ENCODE peak calls at places on chromosomes 1 and 21, in six cellular contexts. E is tibial nerve, V is A549, N is psoas muscle, R is pancreas, Y is left lung. D is an unnamed sample.

GRCh38 chr1:117592155-117592554 is 13.7 kb upstream of the TENT5C start:
- DNase-seq in Y (no peak), V (no peak), E (no peak), R (no peak), N (no peak), D (no peak)

GRCh38 chr1:34500451-34500850 is 254.4 kb upstream of the GJB5 start:
- DNase-seq in Y (no peak), N (no peak), E (no peak), V (no peak), R (peak), D (peak)

GRCh38 chr1:116382857-116383256 is 9.8 kb downstream of the ATP1A1 start:
- DNase-seq in E (no peak), V (no peak), Y (no peak), N (no peak), R (no peak), D (no peak)

GRCh38 chr1:10704383-10704882 is 92.0 kb downstream of the CASZ1 start:
- DNase-seq in V (no peak), R (no peak), E (no peak), Y (no peak), N (no peak), D (peak)

GRCh38 chr1:119651133-119651532 is 3.1 kb upstream of the ZNF697 start:
- DNase-seq in Y (no peak), V (no peak), R (no peak), N (no peak), E (no peak), D (no peak)

GRCh38 chr1:93905734-93906133 is 3.5 kb downstream of the GCLM start:
- DNase-seq in E (no peak), Y (no peak), R (no peak), N (no peak), V (no peak), D (no peak)

GRCh38 chr21:34039678-34040382 is 33.5 kb upstream of the MRPS6 start:
- DNase-seq in V (no peak), R (no peak), Y (no peak), E (no peak), N (no peak), D (no peak)

GRCh38 chr1:85024736-85025135 is 23.6 kb downstream of the MCOLN3 start:
- DNase-seq in Y (no peak), V (no peak), R (no peak), N (no peak), E (no peak), D (no peak)

GRCh38 chr1:84298688-84299535 is 2.6 kb upstream of the SAMD13 start:
- DNase-seq in Y (peak), V (peak), E (no peak), N (peak), R (peak), D (peak)

GRCh38 chr1:230303822-230304221 is 122.3 kb downstream of the PGBD5 start:
- DNase-seq in V (no peak), E (no peak), N (no peak), R (no peak), Y (no peak), D (no peak)

DNA sequence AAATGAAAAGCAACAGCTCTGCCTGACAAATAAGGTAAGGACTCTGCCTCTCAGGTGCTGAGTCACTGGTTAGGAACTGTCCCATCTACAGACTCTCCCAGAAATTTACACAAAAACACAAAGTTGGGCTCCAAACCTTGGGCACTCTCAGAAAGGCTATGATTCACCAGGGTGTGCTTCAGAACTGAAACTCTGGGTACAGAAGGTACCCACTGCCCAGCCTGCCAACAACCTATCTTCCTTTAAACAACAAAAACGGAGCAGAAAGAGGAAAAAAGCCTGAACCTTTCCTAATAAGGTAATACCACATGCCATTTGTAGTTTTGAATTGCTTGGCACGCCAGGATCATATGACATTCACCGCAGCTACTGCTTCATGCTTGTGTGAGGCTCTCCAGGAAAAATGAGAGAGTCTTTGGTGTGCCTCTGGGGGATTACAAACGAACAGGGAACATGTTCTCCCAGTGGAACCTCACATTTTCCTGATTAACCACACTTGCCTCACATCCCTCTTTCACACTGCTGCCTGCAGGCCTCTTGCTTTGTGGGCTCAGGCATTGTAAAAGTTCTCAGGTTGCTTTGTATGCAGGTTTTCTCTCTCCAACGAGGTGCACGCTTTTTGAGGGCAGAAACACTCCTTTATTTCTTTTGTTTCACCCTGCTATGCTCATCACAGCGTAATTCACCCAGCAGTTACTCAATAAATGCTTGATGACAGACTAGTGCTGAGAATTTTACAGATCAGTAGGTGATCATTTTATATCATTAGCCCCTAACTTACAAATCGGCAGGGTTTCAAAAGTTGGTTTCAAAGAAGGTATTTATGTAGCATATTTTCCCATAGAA is 65.1 kb downstream of the GADD45A start:
- DNase-seq in E (no peak), R (no peak), Y (no peak), V (peak), N (no peak), D (no peak)
- TF ChIP-seq CTCF in E (no peak), R (no peak), Y (no peak), V (no peak), N (no peak), D (no peak)

GRCh38 chr1:202165267-202165941 is 5.0 kb upstream of the PTPN7 start:
- DNase-seq in E (no peak), Y (no peak), R (no peak), V (no peak), N (no peak), D (no peak)
- TF ChIP-seq CTCF in E (no peak), Y (no peak), R (no peak), V (no peak), N (no peak), D (no peak)

GRCh38 chr1:22612657-22613056 is 23.8 kb upstream of the C1QA start:
- DNase-seq in N (peak), V (no peak), R (no peak), Y (no peak), E (no peak), D (no peak)

GRCh38 chr1:22613951-22614350 is 22.5 kb upstream of the C1QA start:
- DNase-seq in E (no peak), V (no peak), Y (no peak), N (peak), R (no peak), D (no peak)

GRCh38 chr1:22613226-22613918 is 23.1 kb upstream of the C1QA start:
- DNase-seq in N (peak), Y (no peak), R (no peak), E (no peak), V (no peak), D (no peak)

GRCh38 chr1:22609291-22609690 is 27.1 kb upstream of the C1QA start:
- DNase-seq in E (no peak), Y (no peak), R (no peak), N (peak), V (no peak), D (no peak)

GRCh38 chr1:22611530-22611947 is 24.9 kb upstream of the C1QA start:
- DNase-seq in N (peak), V (peak), R (no peak), E (no peak), Y (peak), D (peak)
- TF ChIP-seq CTCF in N (no peak), V (no peak), R (no peak), E (no peak), Y (no peak), D (no peak)

GRCh38 chr1:225413708-225414375 is 14.0 kb downstream of the LBR start:
- DNase-seq in Y (no peak), V (no peak), E (no peak), R (no peak), N (no peak), D (no peak)
- TF ChIP-seq CTCF in Y (no peak), V (no peak), E (no peak), R (no peak), N (no peak), D (no peak)

GRCh38 chr1:80221319-80221718 is 1214.8 kb upstream of the ADGRL4 start:
- DNase-seq in Y (no peak), V (no peak), N (no peak), R (no peak), E (no peak), D (no peak)

GRCh38 chr1:80218112-80218511 is 1211.6 kb upstream of the ADGRL4 start:
- DNase-seq in Y (no peak), R (no peak), V (peak), N (no peak), E (no peak), D (peak)

GRCh38 chr1:80212958-80213357 is 1206.4 kb upstream of the ADGRL4 start:
- DNase-seq in Y (no peak), N (no peak), V (no peak), R (no peak), E (no peak), D (no peak)

GRCh38 chr1:80214888-80215540 is 1208.5 kb upstream of the ADGRL4 start:
- DNase-seq in E (no peak), Y (no peak), V (no peak), N (no peak), R (no peak), D (no peak)

DNA sequence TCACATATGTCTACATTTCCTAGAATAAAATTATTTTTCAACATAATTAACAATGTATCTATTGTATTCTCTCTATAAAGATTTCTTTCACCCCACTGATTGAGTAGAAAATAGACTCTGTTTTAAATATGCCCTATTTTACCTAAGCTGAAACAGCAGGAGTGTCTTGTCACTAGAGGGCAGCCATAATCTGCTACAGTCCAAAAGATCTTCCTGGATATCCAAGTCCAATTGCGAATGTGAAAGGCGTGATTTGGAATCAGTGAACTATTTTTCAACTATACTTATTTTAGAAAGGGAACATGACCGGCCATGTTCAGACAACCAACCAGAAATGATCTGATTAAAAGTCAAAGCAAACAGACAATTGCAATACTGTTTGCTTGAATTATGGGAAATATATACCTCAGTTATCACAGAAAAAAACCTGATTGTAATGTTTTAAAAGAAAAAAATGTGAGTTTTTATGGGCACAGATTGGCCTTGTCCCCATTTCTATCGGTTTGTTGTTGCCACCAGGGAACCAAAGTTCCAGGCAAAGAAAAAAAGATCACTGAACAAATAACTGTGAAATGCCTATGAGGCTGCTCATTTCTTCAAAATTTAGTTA is 1211.0 kb upstream of the ADGRL4 start:
- DNase-seq in N (no peak), Y (no peak), R (no peak), E (no peak), V (peak), D (peak)
- TF ChIP-seq CTCF in N (peak), Y (peak), R (no peak), E (peak), V (peak), D (no peak)

GRCh38 chr1:1550591-1551432 is 10.4 kb upstream of the TMEM240 start:
- DNase-seq in Y (no peak), E (no peak), R (no peak), V (peak), N (peak), D (no peak)
- TF ChIP-seq CTCF in Y (no peak), E (no peak), R (no peak), V (no peak), N (peak), D (no peak)

GRCh38 chr1:48439380-48439779 is 32.6 kb downstream of the SPATA6 start:
- DNase-seq in V (no peak), N (no peak), R (no peak), E (no peak), Y (no peak), D (no peak)
- TF ChIP-seq CTCF in V (no peak), N (no peak), R (no peak), E (no peak), Y (no peak), D (no peak)

GRCh38 chr1:182527680-182528079 is 61.4 kb downstream of the RNASEL start:
- DNase-seq in Y (no peak), R (no peak), V (no peak), E (no peak), N (no peak), D (no peak)
- TF ChIP-seq CTCF in Y (no peak), R (no peak), V (no peak), E (no peak), N (no peak), D (no peak)

GRCh38 chr1:207362962-207363858 is 41.7 kb downstream of the CD55 start:
- DNase-seq in E (no peak), V (no peak), Y (no peak), R (no peak), N (no peak), D (no peak)

GRCh38 chr1:207364622-207365021 is 43.1 kb downstream of the CD55 start:
- DNase-seq in N (no peak), R (no peak), Y (no peak), V (no peak), E (no peak), D (no peak)

GRCh38 chr1:207361910-207362309 is 40.4 kb downstream of the CD55 start:
- DNase-seq in Y (no peak), E (no peak), N (no peak), R (no peak), V (no peak), D (no peak)

GRCh38 chr1:207366022-207366421 is 44.5 kb downstream of the CD55 start:
- DNase-seq in E (no peak), Y (no peak), N (no peak), R (no peak), V (no peak), D (no peak)

DNA sequence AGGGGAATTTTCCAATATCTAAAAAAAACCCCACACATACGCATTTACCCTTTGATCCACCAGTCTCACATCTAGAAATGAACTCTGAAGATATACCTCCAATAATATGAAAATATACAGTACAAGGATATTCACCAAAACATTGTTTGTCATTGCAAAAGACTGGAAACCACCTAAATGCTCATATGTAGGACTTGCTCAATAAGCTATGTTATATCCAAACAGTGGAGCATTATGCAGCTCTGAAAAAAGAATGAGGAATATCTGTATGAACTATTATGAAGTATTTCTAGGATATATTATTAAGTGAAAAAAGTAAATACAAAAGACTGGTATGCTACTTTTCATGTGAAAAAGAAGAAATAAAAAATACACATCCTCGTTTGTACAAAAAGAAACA is 43.6 kb downstream of the CD55 start:
- DNase-seq in R (no peak), V (no peak), E (no peak), Y (no peak), N (no peak), D (no peak)
- TF ChIP-seq CTCF in R (no peak), V (no peak), E (no peak), Y (no peak), N (no peak), D (no peak)

GRCh38 chr1:216630532-216630931 is 92.7 kb downstream of the ESRRG start:
- DNase-seq in Y (no peak), V (no peak), R (no peak), E (no peak), N (no peak), D (no peak)

GRCh38 chr1:216621536-216621935 is 101.7 kb downstream of the ESRRG start:
- DNase-seq in N (no peak), V (no peak), E (no peak), R (no peak), Y (no peak), D (no peak)

GRCh38 chr1:216632980-216633379 is 90.2 kb downstream of the ESRRG start:
- DNase-seq in Y (no peak), E (no peak), R (no peak), N (no peak), V (no peak), D (no peak)

GRCh38 chr1:216626394-216627067 is 96.7 kb downstream of the ESRRG start:
- DNase-seq in V (no peak), E (no peak), Y (no peak), N (no peak), R (no peak), D (no peak)

GRCh38 chr1:216627252-216627651 is 96.0 kb downstream of the ESRRG start:
- DNase-seq in N (no peak), R (no peak), V (no peak), E (no peak), Y (no peak), D (no peak)
- TF ChIP-seq CTCF in N (no peak), R (no peak), V (no peak), E (no peak), Y (no peak), D (no peak)